ENCODE peak calls at places on chromosomes 12 and 14, in eight cellular contexts. I is amniotic stem cell; N is Calu3; B is memory B cell; L is fibroblast of villous mesenchyme; K is AG09309; C is stimulated activated CD4-positive, alpha-beta T cell treated with anti-CD3 and anti-CD28 coated beads, TNF-alpha, amount 100 ng/mL, for 1 hour; W is HT1080. V is an unnamed sample.
A peak's percentile ranks its signal among the peaks of the same experiment; 100 is the strongest.

GRCh38 chr14:50619569-50620141 is 48.5 kb downstream of the SAV1 start:
- DNase-seq in B (no peak), I (no peak), W (peak; percentile 62), K (peak; percentile 38), N (no peak), L (peak; percentile 61), C (no peak), V (no peak)

GRCh38 chr12:30880061-30880460 is 46.5 kb upstream of the TSPAN11 start:
- DNase-seq in B (no peak), L (no peak), C (no peak), N (no peak), K (no peak), W (no peak), I (no peak), V (no peak)

GRCh38 chr12:58105225-58106119 is 164.1 kb downstream of the ATP23 start:
- DNase-seq in B (no peak), K (no peak), I (no peak), N (no peak), C (no peak), L (peak; percentile 12), W (no peak), V (no peak)

GRCh38 chr12:50720085-50720484 is 43.8 kb upstream of the ATF1 start:
- DNase-seq in I (no peak), N (no peak), K (no peak), B (no peak), C (no peak), W (peak; percentile 4), L (no peak), V (no peak)

GRCh38 chr14:100246809-100247428 is 8.0 kb downstream of the YY1 start:
- DNase-seq in L (peak; percentile 63), K (no peak), N (peak; percentile 52), W (peak; percentile 50), C (no peak), B (no peak), I (no peak), V (no peak)

GRCh38 chr12:108033091-108033490 is 96.0 kb upstream of the WSCD2 start:
- DNase-seq in N (no peak), I (no peak), C (no peak), K (no peak), B (no peak), W (no peak), L (no peak), V (no peak)

GRCh38 chr12:91732086-91732485 is 413.6 kb downstream of the BTG1 start:
- DNase-seq in B (no peak), I (no peak), W (no peak), L (peak; percentile 46), N (no peak), C (no peak), K (no peak), V (no peak)

GRCh38 chr12:47868552-47869031 is 36.2 kb downstream of the VDR start:
- DNase-seq in C (no peak), I (no peak), B (no peak), K (no peak), N (no peak), L (no peak), W (no peak), V (no peak)

GRCh38 chr14:21923820-21924219 is 250.2 kb upstream of the OR4E1 start:
- DNase-seq in L (no peak), C (no peak), N (no peak), W (no peak), I (no peak), K (no peak), B (no peak), V (no peak)

GRCh38 chr14:58272589-58273372 is 25.6 kb upstream of the ARID4A start:
- DNase-seq in L (no peak), B (no peak), N (peak; percentile 48), K (no peak), I (no peak), C (no peak), W (no peak), V (no peak)

GRCh38 chr14:89276424-89276975 is 140.5 kb downstream of the FOXN3 start:
- DNase-seq in W (peak; percentile 51), B (no peak), L (peak; percentile 18), N (no peak), C (peak; percentile 2), I (no peak), K (no peak), V (no peak)

GRCh38 chr12:51846911-51847829 is 1.3 kb downstream of the FIGNL2 start:
- DNase-seq in N (peak; percentile 22), C (peak; percentile 37), L (no peak), I (no peak), W (no peak), K (no peak), B (no peak), V (no peak)

GRCh38 chr14:101963052-101963451 is 1.3 kb upstream of the DYNC1H1 start:
- DNase-seq in I (no peak), W (no peak), B (no peak), C (no peak), K (no peak), N (no peak), L (no peak), V (no peak)

GRCh38 chr12:105485321-105485910 is 154.9 kb downstream of the C12orf75 start:
- DNase-seq in B (no peak), N (peak; percentile 26), I (no peak), W (peak; percentile 85), C (no peak), L (peak; percentile 63), K (no peak), V (no peak)

GRCh38 chr14:69701857-69702256 is 65.1 kb upstream of the SRSF5 start:
- DNase-seq in K (no peak), W (no peak), C (no peak), N (no peak), B (no peak), I (no peak), L (no peak), V (no peak)

GRCh38 chr12:71183018-71183417 is 25.2 kb upstream of the TSPAN8 start:
- DNase-seq in K (no peak), I (no peak), L (no peak), N (peak; percentile 60), B (no peak), C (no peak), W (peak; percentile 38), V (no peak)

GRCh38 chr14:93086441-93087055 is 29.2 kb downstream of the ITPK1 start:
- DNase-seq in N (no peak), C (no peak), K (no peak), L (no peak), W (peak; percentile 25), B (no peak), I (no peak), V (no peak)

GRCh38 chr12:132227156-132227555 is 82.9 kb downstream of the NOC4L start:
- DNase-seq in L (no peak), I (no peak), W (no peak), B (no peak), C (no peak), K (no peak), N (no peak), V (no peak)

GRCh38 chr14:88198441-88198840 is 124.6 kb downstream of the KCNK10 start:
- DNase-seq in K (no peak), I (no peak), W (no peak), N (no peak), B (no peak), C (no peak), L (no peak), V (no peak)

GRCh38 chr12:116287850-116288301 is 10.4 kb upstream of the MED13L start:
- DNase-seq in N (no peak), W (no peak), L (no peak), C (no peak), B (no peak), K (no peak), I (no peak), V (no peak)

GRCh38 chr12:109763201-109763841 is 49.7 kb downstream of the FAM222A start:
- DNase-seq in C (no peak), N (peak; percentile 59), K (no peak), W (peak; percentile 90), B (no peak), L (peak; percentile 12), I (no peak), V (peak; percentile 68)

GRCh38 chr12:7588703-7589329 is 76.9 kb downstream of the APOBEC1 start:
- DNase-seq in I (peak; percentile 35), N (peak; percentile 71), K (peak; percentile 35), L (peak; percentile 53), B (no peak), C (peak; percentile 1), W (peak; percentile 79), V (no peak)

GRCh38 chr12:117120787-117121186 is 21.6 kb upstream of the TESC start:
- DNase-seq in N (no peak), W (no peak), L (no peak), I (no peak), K (no peak), C (no peak), B (no peak), V (no peak)

GRCh38 chr12:80183939-80184338 is 84.6 kb downstream of the OTOGL start:
- DNase-seq in K (no peak), C (no peak), W (no peak), L (peak; percentile 85), B (no peak), N (no peak), I (no peak), V (no peak)

GRCh38 chr12:49296034-49296835 is 1.3 kb downstream of the PRPH start:
- DNase-seq in B (peak; percentile 68), K (no peak), C (peak; percentile 58), I (no peak), W (no peak), L (peak; percentile 19), N (peak; percentile 74), V (no peak)

GRCh38 chr12:18045446-18046001 is 44.5 kb downstream of the RERGL start:
- DNase-seq in W (no peak), C (no peak), K (no peak), B (no peak), N (no peak), I (no peak), L (no peak), V (no peak)